ENCODE peak calls at places on chromosome 6, in ten cellular contexts. P, W, R, J, L, E, N, O, Y and B are unnamed samples. For H3K4me1, the result is how much of the 10 kb centered on the place peaks cover.

GRCh38 chr6:65289491-65289890 is 417.5 kb downstream of the EYS start:
- DNase-seq in R (no peak), Y (no peak), O (no peak), W (no peak), J (no peak), E (peak), L (no peak), N (no peak), P (no peak), B (no peak)

GRCh38 chr6:36548401-36548743 is 1.1 kb upstream of the STK38 start:
- DNase-seq in L (no peak), E (no peak), P (no peak), R (no peak), J (no peak), W (no peak), Y (no peak), N (no peak), O (no peak), B (no peak)

GRCh38 chr6:37862992-37863391 is 43.5 kb downstream of the ZFAND3 start:
- DNase-seq in E (no peak), W (no peak), J (no peak), Y (no peak), P (no peak), N (no peak), R (no peak), L (no peak), O (no peak), B (no peak)

GRCh38 chr6:142635130-142635529 is 309.8 kb downstream of the HIVEP2 start:
- DNase-seq in O (no peak), E (no peak), L (no peak), Y (no peak), N (no peak), J (no peak), W (no peak), P (no peak), R (no peak), B (no peak)

GRCh38 chr6:42104095-42104806 is 38.2 kb downstream of the C6orf132 start:
- DNase-seq in L (no peak), E (peak), W (peak), R (peak), O (peak), Y (no peak), P (peak), N (peak), J (peak), B (no peak)

GRCh38 chr6:133551847-133552331 is 310.7 kb downstream of the EYA4 start:
- DNase-seq in O (no peak), W (peak), J (no peak), Y (no peak), E (no peak), L (no peak), P (no peak), N (peak), R (no peak), B (no peak)

GRCh38 chr6:148164645-148165044 is 178.0 kb upstream of the SASH1 start:
- DNase-seq in E (no peak), L (no peak), O (no peak), N (no peak), W (no peak), R (no peak), Y (no peak), J (no peak), P (no peak), B (no peak)

GRCh38 chr6:167714166-167714565 is 112.5 kb upstream of the AFDN start:
- DNase-seq in W (no peak), L (no peak), Y (no peak), J (no peak), N (no peak), R (no peak), E (no peak), O (peak), P (no peak), B (no peak)

GRCh38 chr6:127966616-127967015 is 65.8 kb upstream of the THEMIS start:
- DNase-seq in L (no peak), W (no peak), O (no peak), Y (no peak), P (no peak), E (no peak), N (no peak), R (no peak), J (no peak), B (no peak)

GRCh38 chr6:141548969-141549368 is 583.8 kb upstream of the GJE1 start:
- DNase-seq in J (no peak), R (no peak), L (no peak), O (no peak), E (peak), P (no peak), W (no peak), N (no peak), Y (no peak), B (no peak)

GRCh38 chr6:97497713-97498331 is 214.8 kb upstream of the MMS22L start:
- DNase-seq in N (peak), E (peak), L (peak), Y (peak), J (peak), P (peak), W (peak), O (peak), R (peak), B (no peak)

GRCh38 chr6:140909156-140909555 is 1223.6 kb upstream of the GJE1 start:
- DNase-seq in J (no peak), P (no peak), W (no peak), Y (no peak), E (no peak), R (no peak), O (no peak), L (no peak), N (no peak), B (no peak)

GRCh38 chr6:25477006-25477590 is 174.9 kb upstream of the SCGN start:
- DNase-seq in L (no peak), E (no peak), W (no peak), P (no peak), R (no peak), O (no peak), J (no peak), Y (no peak), N (no peak), B (no peak)

GRCh38 chr6:158744986-158745430 is 74.2 kb downstream of the EZR start:
- DNase-seq in J (no peak), E (no peak), O (no peak), Y (no peak), R (no peak), W (no peak), N (no peak), L (no peak), P (no peak), B (no peak)

GRCh38 chr6:75280131-75280855 is 4.3 kb downstream of the TMEM30A start:
- DNase-seq in E (no peak), Y (no peak), J (no peak), R (no peak), W (no peak), L (no peak), P (no peak), N (no peak), O (no peak), B (no peak)

GRCh38 chr6:75281643-75282042 is 2.9 kb downstream of the TMEM30A start:
- DNase-seq in P (no peak), Y (no peak), E (peak), R (no peak), O (no peak), N (no peak), L (no peak), J (no peak), W (no peak), B (no peak)

GRCh38 chr6:75284285-75285155 is at the start of gene TMEM30A:
- DNase-seq in L (peak), J (peak), E (peak), R (peak), N (peak), O (peak), W (peak), P (peak), Y (peak), B (peak)

GRCh38 chr6:75283907-75284284 is 696 bp downstream of the TMEM30A start:
- DNase-seq in R (no peak), L (no peak), N (no peak), O (peak), P (peak), E (no peak), J (no peak), Y (no peak), W (no peak), B (no peak)

GRCh38 chr6:75282706-75283105 is 1.9 kb downstream of the TMEM30A start:
- DNase-seq in P (no peak), W (no peak), J (no peak), E (peak), L (no peak), O (no peak), Y (no peak), R (no peak), N (no peak), B (no peak)
- H3K4me1 ChIP-seq in P (under half), W (under half), J (under half), E (under half), L (under half), O (under half), Y (under half), R (half or more), N (under half), B (half or more)

GRCh38 chr6:53790886-53791285 is 3.9 kb upstream of the LRRC1 start:
- DNase-seq in E (no peak), N (no peak), J (no peak), W (no peak), R (no peak), Y (no peak), P (no peak), O (no peak), L (no peak), B (no peak)
- H3K4me3 ChIP-seq in E (no peak), N (no peak), J (no peak), W (no peak), R (no peak), Y (no peak), P (no peak), O (no peak), L (no peak), B (no peak)

DNA sequence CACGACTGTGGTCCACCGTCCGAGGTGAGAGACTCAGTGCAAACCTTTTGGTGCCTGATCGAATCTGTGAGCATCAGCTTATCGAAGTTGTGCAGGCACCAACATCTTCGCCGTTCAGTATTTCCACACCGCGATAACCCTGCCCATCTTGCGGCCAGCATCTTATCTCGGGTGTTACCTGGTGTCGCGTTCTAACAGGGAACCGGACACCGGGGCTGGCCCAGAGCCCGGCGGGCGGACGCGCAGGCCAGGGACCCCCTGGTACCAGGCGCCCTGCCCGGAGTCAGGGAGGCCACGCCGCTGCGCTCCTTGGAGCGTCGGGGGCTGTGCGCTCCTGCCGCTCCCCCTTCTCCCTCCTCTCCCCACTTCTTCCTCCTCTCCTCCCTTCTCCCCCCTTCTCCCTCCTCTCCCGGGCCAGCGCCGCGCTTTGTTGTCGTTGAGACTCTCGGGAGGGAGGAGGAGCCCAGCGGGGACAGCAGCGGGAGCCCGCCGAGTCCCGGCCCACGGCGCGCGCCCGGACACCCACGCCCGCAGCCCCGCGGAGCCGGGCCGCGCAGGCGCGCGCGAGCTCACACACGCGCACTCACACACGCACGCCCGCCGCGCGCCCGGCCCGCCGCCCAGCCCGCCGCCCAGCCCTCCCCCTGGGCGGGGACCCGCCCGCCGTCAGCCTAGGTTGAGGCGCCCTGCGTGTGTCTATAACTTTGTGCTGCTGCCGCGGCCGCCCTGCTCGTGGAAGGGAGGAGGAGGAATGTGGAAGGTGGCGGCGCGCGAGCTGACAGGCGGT is 1.4 kb upstream of the FOXO3 start:
- DNase-seq in L (peak), J (peak), R (peak), W (peak), E (peak), N (peak), Y (peak), O (peak), P (peak), B (peak)
- TF ChIP-seq POLR2A in L (peak), J (peak), R (no peak), W (peak), E (no peak), N (peak), Y (no peak), O (peak), P (peak), B (peak)

GRCh38 chr6:152270301-152270925 is 366.7 kb downstream of the SYNE1 start:
- DNase-seq in R (no peak), O (no peak), W (no peak), J (no peak), P (no peak), L (no peak), N (no peak), Y (no peak), E (no peak), B (no peak)

GRCh38 chr6:152273638-152274037 is 363.5 kb downstream of the SYNE1 start:
- DNase-seq in N (no peak), L (no peak), Y (no peak), P (no peak), O (no peak), J (no peak), R (no peak), W (no peak), E (no peak), B (no peak)

GRCh38 chr6:152272486-152272885 is 364.7 kb downstream of the SYNE1 start:
- DNase-seq in E (no peak), W (no peak), R (no peak), P (no peak), N (no peak), O (no peak), L (no peak), Y (no peak), J (no peak), B (no peak)

GRCh38 chr6:152271681-152272464 is 365.3 kb downstream of the SYNE1 start:
- DNase-seq in Y (no peak), J (no peak), N (peak), W (peak), P (no peak), R (no peak), O (no peak), E (no peak), L (no peak), B (no peak)

DNA sequence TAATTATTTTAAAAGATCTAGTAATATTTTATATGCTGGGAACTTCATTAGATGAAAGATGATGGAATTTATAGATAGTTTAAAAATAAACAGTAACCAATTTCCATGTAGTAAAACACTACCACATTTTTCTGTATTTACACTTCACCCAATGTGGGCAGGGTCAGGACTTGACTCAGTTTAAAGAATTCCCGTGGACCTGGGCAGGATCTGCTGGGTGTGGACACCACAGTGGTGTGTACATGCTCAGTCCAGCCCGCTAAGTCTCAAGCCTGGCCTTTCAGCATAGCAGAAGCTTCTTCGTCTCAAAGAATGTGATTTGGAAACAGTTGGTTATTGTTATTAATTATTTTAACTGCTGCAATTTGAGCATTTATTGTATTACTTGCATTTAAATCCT is 364.2 kb downstream of the SYNE1 start:
- DNase-seq in Y (no peak), N (no peak), O (no peak), P (no peak), W (peak), L (no peak), J (no peak), E (no peak), R (no peak), B (no peak)
- H3K4me1 ChIP-seq in Y (under half), N (under half), O (under half), P (under half), W (under half), L (under half), J (under half), E (under half), R (under half), B (under half)

DNA sequence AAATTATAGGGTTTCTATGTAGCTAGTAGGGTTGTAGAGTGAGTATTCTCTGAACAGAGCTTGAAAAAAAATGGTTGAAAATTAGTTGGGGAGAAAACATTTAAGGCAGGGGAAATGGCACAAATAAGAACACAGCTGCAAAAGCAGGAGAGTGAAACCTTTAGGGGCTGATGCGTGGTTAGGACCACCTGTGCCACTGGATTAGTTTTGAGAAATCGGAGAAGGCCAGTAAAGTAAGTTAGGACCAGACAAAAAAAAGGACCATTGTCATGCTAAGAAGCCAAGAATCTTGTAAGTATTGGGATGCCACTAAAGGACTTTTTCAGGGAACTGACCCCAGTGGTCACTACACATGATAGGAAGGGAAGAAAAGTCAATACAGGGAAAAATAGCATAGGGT is 9.4 kb downstream of the PLAGL1 start:
- DNase-seq in O (no peak), P (no peak), Y (no peak), L (no peak), R (no peak), E (no peak), J (no peak), N (no peak), W (no peak), B (no peak)
- H3K4me3 ChIP-seq in O (no peak), P (no peak), Y (no peak), L (no peak), R (no peak), E (no peak), J (no peak), N (no peak), W (no peak), B (no peak)

GRCh38 chr6:111692327-111693164 is 86.9 kb upstream of the TRAF3IP2 start:
- DNase-seq in J (peak), L (no peak), P (no peak), N (no peak), E (no peak), O (peak), Y (no peak), W (no peak), R (peak), B (no peak)

GRCh38 chr6:111687652-111688051 is 82.0 kb upstream of the TRAF3IP2 start:
- DNase-seq in P (no peak), W (no peak), O (peak), R (no peak), N (no peak), Y (no peak), L (no peak), J (no peak), E (no peak), B (no peak)

GRCh38 chr6:111689419-111689818 is 83.7 kb upstream of the TRAF3IP2 start:
- DNase-seq in R (no peak), Y (no peak), E (no peak), P (no peak), L (no peak), N (no peak), O (no peak), J (no peak), W (no peak), B (no peak)

GRCh38 chr6:111689946-111690345 is 84.3 kb upstream of the TRAF3IP2 start:
- DNase-seq in N (no peak), L (no peak), R (no peak), W (no peak), O (no peak), P (no peak), E (no peak), J (no peak), Y (no peak), B (no peak)

DNA sequence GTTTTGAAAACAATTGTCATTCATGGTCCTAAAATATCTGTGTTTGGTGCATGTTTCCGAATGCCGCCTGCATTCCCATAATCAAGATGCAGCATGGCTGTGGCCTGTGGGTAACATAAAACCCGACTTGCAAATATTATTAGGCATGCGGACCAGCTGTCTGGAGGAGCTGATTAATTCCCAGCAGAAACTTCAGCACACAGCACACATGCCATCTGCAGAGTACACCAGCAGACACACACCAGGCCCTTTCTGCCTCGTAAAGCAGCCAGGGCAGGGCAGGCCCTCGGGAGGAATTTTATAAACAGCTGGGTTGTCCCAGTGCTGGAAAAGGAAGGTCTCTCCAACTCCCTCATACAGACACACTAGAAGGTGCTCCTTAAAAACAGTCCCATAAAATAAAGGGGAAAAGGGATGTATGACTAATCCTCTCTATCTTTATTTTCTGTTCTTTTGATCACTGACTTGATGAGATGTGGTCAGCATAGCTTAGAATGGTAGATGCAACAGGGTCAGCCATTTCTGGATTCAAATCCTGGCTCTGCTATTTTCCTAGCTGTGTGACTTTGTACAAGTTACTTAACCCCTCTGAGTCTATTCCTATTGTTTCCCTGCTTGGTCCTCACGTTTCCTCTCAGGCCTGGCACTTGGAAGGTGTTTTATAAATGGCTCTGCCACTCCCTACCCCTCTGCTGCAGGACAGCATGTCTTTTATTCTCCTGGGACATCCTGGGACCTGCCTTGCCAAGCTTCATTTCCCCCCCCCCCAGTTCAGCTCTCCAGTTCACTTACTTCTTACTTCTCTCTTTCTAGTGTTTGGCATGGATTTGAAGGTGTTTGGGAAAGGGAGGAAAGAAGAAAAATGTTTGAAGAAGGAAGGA is 85.9 kb upstream of the TRAF3IP2 start:
- DNase-seq in P (no peak), J (no peak), O (no peak), N (no peak), L (no peak), W (peak), Y (no peak), R (no peak), E (no peak), B (no peak)
- TF ChIP-seq POLR2A in P (no peak), J (no peak), O (no peak), N (no peak), L (no peak), W (no peak), Y (no peak), R (no peak), E (no peak), B (no peak)